ENCODE peak calls at places on chromosomes 1 and 21, in nine cellular contexts. A is posterior vena cava; P is left colon; I is AG08396; H is Right ventricle myocardium superior; D is DND-41; E is nucleus accumbens; Z is occipital lobe; V is activated CD4-positive, CD25-positive, alpha-beta regulatory T cell treated with anti-CD3 and anti-CD28 coated beads, Interleukin-2, amount 50 U/mL, for 16 hours. B is an unnamed sample.
A peak's percentile ranks its signal among the peaks of the same experiment; 100 is the strongest.

GRCh38 chr1:23050201-23050600 is 30.9 kb downstream of the KDM1A start:
- DNase-seq in I (no peak), P (no peak), V (no peak), D (no peak), E (no peak), A (no peak), H (no peak), Z (no peak), B (no peak)

GRCh38 chr21:46639489-46640386 is 4.3 kb downstream of the PRMT2 start:
- DNase-seq in P (no peak), A (no peak), I (no peak), D (no peak), Z (no peak), E (no peak), H (no peak), V (no peak), B (peak; percentile 25)

GRCh38 chr1:67484492-67484891 is 54.3 kb upstream of the SERBP1 start:
- DNase-seq in H (no peak), D (no peak), P (no peak), I (no peak), E (no peak), V (no peak), A (no peak), Z (no peak), B (no peak)

GRCh38 chr21:45583831-45584509 is 41.7 kb upstream of the SLC19A1 start:
- DNase-seq in I (no peak), E (no peak), A (no peak), H (no peak), V (no peak), D (no peak), Z (no peak), P (no peak), B (no peak)

GRCh38 chr1:43875327-43875726 is 58.3 kb upstream of the ARTN start:
- DNase-seq in P (no peak), V (no peak), E (no peak), D (no peak), I (no peak), A (no peak), Z (no peak), H (no peak), B (no peak)

GRCh38 chr21:37159949-37160348 is 86.9 kb downstream of the TTC3 start:
- DNase-seq in V (no peak), E (no peak), H (no peak), A (no peak), D (no peak), P (no peak), Z (no peak), I (no peak), B (no peak)

GRCh38 chr1:46535063-46535462 is 16.4 kb downstream of the KNCN start:
- DNase-seq in H (no peak), Z (no peak), D (no peak), E (no peak), V (no peak), P (no peak), A (no peak), I (no peak), B (no peak)

GRCh38 chr1:208093754-208094719 is 150.1 kb downstream of the PLXNA2 start:
- DNase-seq in H (peak; percentile 85), A (peak; percentile 87), P (peak; percentile 50), Z (no peak), V (peak; percentile 18), E (peak; percentile 45), D (peak; percentile 57), I (peak; percentile 59), B (peak; percentile 90)

GRCh38 chr1:89179343-89179742 is 3.5 kb upstream of the GBP7 start:
- DNase-seq in E (no peak), D (no peak), H (no peak), A (no peak), Z (no peak), I (no peak), V (no peak), P (no peak), B (no peak)

GRCh38 chr21:26840912-26841311 is 4.3 kb downstream of the ADAMTS1 start:
- DNase-seq in D (peak; percentile 29), I (peak; percentile 36), V (no peak), A (peak; percentile 84), Z (no peak), P (no peak), H (peak; percentile 67), E (no peak), B (peak; percentile 82)

GRCh38 chr1:85157436-85157835 is 43.4 kb downstream of the SYDE2 start:
- DNase-seq in D (no peak), H (no peak), Z (no peak), A (no peak), E (no peak), P (no peak), I (no peak), V (no peak), B (no peak)

B was measured in HFFc6.